ENCODE peak calls at places on chromosomes 16 and 17, in five cellular contexts. S is stimulated activated CD8-positive, alpha-beta memory T cell treated with anti-CD3 and anti-CD28 coated beads, Interleukin-4, amount 100 ng/mL, for 24 hours; H is psoas muscle; P is NCI-H82; Z is left cardiac atrium. M is an unnamed sample.

GRCh38 chr16:15548482-15548891 is 94.5 kb downstream of the MARF1 start:
- DNase-seq in P (no peak), S (no peak), H (no peak), Z (no peak), M (no peak)

GRCh38 chr16:53827741-53828140 is 123.8 kb downstream of the FTO start:
- DNase-seq in Z (no peak), P (no peak), H (no peak), S (no peak), M (no peak)

GRCh38 chr17:81027591-81028505 is 7.1 kb upstream of the BAIAP2 start:
- DNase-seq in P (peak), Z (no peak), S (no peak), H (peak), M (no peak)

GRCh38 chr16:83351846-83352245 is 455.9 kb upstream of the HSBP1 start:
- DNase-seq in H (no peak), P (no peak), Z (no peak), S (no peak), M (no peak)

GRCh38 chr16:89958068-89958467 is 9.5 kb downstream of the DEF8 start:
- DNase-seq in S (no peak), Z (peak), H (no peak), P (peak), M (no peak)

GRCh38 chr16:58753711-58754134 is 19.6 kb upstream of the GOT2 start:
- DNase-seq in P (no peak), S (no peak), H (peak), Z (no peak), M (no peak)

GRCh38 chr17:81959362-81960129 is 1.4 kb downstream of the NOTUM start:
- DNase-seq in H (peak), P (peak), Z (peak), S (peak), M (peak)

GRCh38 chr16:89402962-89403361 is 87.4 kb downstream of the ANKRD11 start:
- DNase-seq in Z (no peak), S (peak), P (no peak), H (no peak), M (no peak)

GRCh38 chr16:68417711-68418301 is 30.5 kb downstream of the SMPD3 start:
- DNase-seq in Z (peak), S (peak), H (no peak), P (no peak), M (peak)